ENCODE peak calls at places on chromosomes 11 and 22, in four cellular contexts. One of them, this sample, is unnamed.
A peak's percentile ranks its signal among the peaks of the same experiment; 100 is the strongest.

GRCh38 chr11:90326647-90327046 is 103.8 kb upstream of the CHORDC1 start:
- DNase-seq in iPS DF 6.9: no peak
- DNase-seq in HCT116: no peak
- DNase-seq in sigmoid colon: no peak
- DNase-seq in this sample: no peak

GRCh38 chr11:121435132-121435531 is 17.0 kb upstream of the SORL1 start:
- DNase-seq in iPS DF 6.9: no peak
- DNase-seq in HCT116: no peak
- DNase-seq in sigmoid colon: no peak
- DNase-seq in this sample: no peak

GRCh38 chr11:129694538-129694937 is 121.1 kb upstream of the TMEM45B start:
- DNase-seq in iPS DF 6.9: no peak
- DNase-seq in HCT116: no peak
- DNase-seq in sigmoid colon: no peak
- DNase-seq in this sample: no peak

GRCh38 chr11:12316432-12316831 is 60.9 kb upstream of the PARVA start:
- DNase-seq in iPS DF 6.9: no peak
- DNase-seq in HCT116: no peak
- DNase-seq in sigmoid colon: no peak
- DNase-seq in this sample: no peak

GRCh38 chr11:86396403-86396802 is 21.7 kb downstream of the CCDC81 start:
- DNase-seq in iPS DF 6.9: no peak
- DNase-seq in HCT116: no peak
- DNase-seq in sigmoid colon: no peak
- DNase-seq in this sample: no peak

GRCh38 chr11:13415201-13415600 is 47.8 kb downstream of the BTBD10 start:
- DNase-seq in iPS DF 6.9: no peak
- DNase-seq in HCT116: no peak
- DNase-seq in sigmoid colon: no peak
- DNase-seq in this sample: no peak

GRCh38 chr22:46445771-46446485 is 91.5 kb downstream of the CELSR1 start:
- DNase-seq in iPS DF 6.9: no peak
- DNase-seq in HCT116: no peak
- DNase-seq in sigmoid colon: no peak
- DNase-seq in this sample: no peak

GRCh38 chr11:134412508-134413333 is 679 bp upstream of the B3GAT1 start:
- DNase-seq in iPS DF 6.9: no peak
- DNase-seq in HCT116: no peak
- DNase-seq in sigmoid colon: no peak
- DNase-seq in this sample: peak; percentile 48

GRCh38 chr11:59614277-59615131 is 1.1 kb downstream of the OSBP start:
- DNase-seq in iPS DF 6.9: no peak
- DNase-seq in HCT116: no peak
- DNase-seq in sigmoid colon: no peak
- DNase-seq in this sample: no peak

GRCh38 chr11:94516725-94517124 is 4.5 kb downstream of the C11orf97 start:
- DNase-seq in iPS DF 6.9: no peak
- DNase-seq in HCT116: no peak
- DNase-seq in sigmoid colon: no peak
- DNase-seq in this sample: no peak

GRCh38 chr11:86069408-86070086 is 663 bp upstream of the PICALM start:
- DNase-seq in iPS DF 6.9: peak; percentile 29
- DNase-seq in HCT116: peak; percentile 54
- DNase-seq in sigmoid colon: peak; percentile 67
- DNase-seq in this sample: peak; percentile 80

GRCh38 chr11:131592734-131593133 is 222.3 kb downstream of the NTM start:
- DNase-seq in iPS DF 6.9: no peak
- DNase-seq in HCT116: no peak
- DNase-seq in sigmoid colon: no peak
- DNase-seq in this sample: no peak

GRCh38 chr22:41857160-41857859 is 24.4 kb downstream of the SREBF2 start:
- DNase-seq in iPS DF 6.9: peak; percentile 33
- DNase-seq in HCT116: peak; percentile 65
- DNase-seq in sigmoid colon: no peak
- DNase-seq in this sample: peak; percentile 60

GRCh38 chr11:769887-770641 is 7.2 kb downstream of the GATD1 start:
- DNase-seq in iPS DF 6.9: no peak
- DNase-seq in HCT116: no peak
- DNase-seq in sigmoid colon: no peak
- DNase-seq in this sample: no peak

GRCh38 chr11:65274734-65275682 is 13.2 kb downstream of the POLA2 start:
- DNase-seq in iPS DF 6.9: no peak
- DNase-seq in HCT116: peak; percentile 68
- DNase-seq in sigmoid colon: peak; percentile 93
- DNase-seq in this sample: peak; percentile 99

GRCh38 chr11:11978792-11979486 is 29.5 kb downstream of the DKK3 start:
- DNase-seq in iPS DF 6.9: no peak
- DNase-seq in HCT116: no peak
- DNase-seq in sigmoid colon: peak; percentile 94
- DNase-seq in this sample: no peak

GRCh38 chr22:29095459-29095858 is 22.6 kb downstream of the KREMEN1 start:
- DNase-seq in iPS DF 6.9: no peak
- DNase-seq in HCT116: no peak
- DNase-seq in sigmoid colon: no peak
- DNase-seq in this sample: no peak

GRCh38 chr22:37482244-37482643 is 3.9 kb downstream of the MFNG start:
- DNase-seq in iPS DF 6.9: no peak
- DNase-seq in HCT116: no peak
- DNase-seq in sigmoid colon: no peak
- DNase-seq in this sample: no peak

GRCh38 chr11:69721745-69722144 is 17.9 kb upstream of the FGF19 start:
- DNase-seq in iPS DF 6.9: no peak
- DNase-seq in HCT116: no peak
- DNase-seq in sigmoid colon: no peak
- DNase-seq in this sample: no peak

GRCh38 chr11:110168404-110168803 is 75.2 kb downstream of the ZC3H12C start:
- DNase-seq in iPS DF 6.9: no peak
- DNase-seq in HCT116: no peak
- DNase-seq in sigmoid colon: no peak
- DNase-seq in this sample: no peak

GRCh38 chr11:108559904-108560303 is 33.7 kb downstream of the EXPH5 start:
- DNase-seq in iPS DF 6.9: no peak
- DNase-seq in HCT116: no peak
- DNase-seq in sigmoid colon: no peak
- DNase-seq in this sample: no peak

GRCh38 chr11:45252134-45252856 is 33.8 kb downstream of the SYT13 start:
- DNase-seq in iPS DF 6.9: peak; percentile 73
- DNase-seq in HCT116: peak; percentile 75
- DNase-seq in sigmoid colon: no peak
- DNase-seq in this sample: peak; percentile 70

GRCh38 chr11:28169816-28170215 is 61.6 kb downstream of the METTL15 start:
- DNase-seq in iPS DF 6.9: no peak
- DNase-seq in HCT116: no peak
- DNase-seq in sigmoid colon: no peak
- DNase-seq in this sample: peak; percentile 49

GRCh38 chr11:5922749-5923426 is 19.2 kb upstream of the OR56A3 start:
- DNase-seq in iPS DF 6.9: no peak
- DNase-seq in HCT116: peak; percentile 2
- DNase-seq in sigmoid colon: no peak
- DNase-seq in this sample: no peak

GRCh38 chr22:23565942-23566715 is 14.0 kb downstream of the IGLL1 start:
- DNase-seq in iPS DF 6.9: no peak
- DNase-seq in HCT116: no peak
- DNase-seq in sigmoid colon: peak; percentile 51
- DNase-seq in this sample: peak; percentile 67

GRCh38 chr11:16985297-16985696 is 28.9 kb downstream of the PLEKHA7 start:
- DNase-seq in iPS DF 6.9: no peak
- DNase-seq in HCT116: no peak
- DNase-seq in sigmoid colon: no peak
- DNase-seq in this sample: no peak

GRCh38 chr11:78690588-78690987 is 115.9 kb upstream of the NARS2 start:
- DNase-seq in iPS DF 6.9: no peak
- DNase-seq in HCT116: no peak
- DNase-seq in sigmoid colon: no peak
- DNase-seq in this sample: no peak

GRCh38 chr22:26321469-26321913 is 107.6 kb upstream of the ASPHD2 start:
- DNase-seq in iPS DF 6.9: no peak
- DNase-seq in HCT116: no peak
- DNase-seq in sigmoid colon: peak; percentile 82
- DNase-seq in this sample: no peak

GRCh38 chr22:18152519-18152918 is 2.5 kb downstream of the USP18 start:
- DNase-seq in iPS DF 6.9: no peak
- DNase-seq in HCT116: no peak
- DNase-seq in sigmoid colon: no peak
- DNase-seq in this sample: no peak

GRCh38 chr11:34604216-34604615 is 16.7 kb upstream of the EHF start:
- DNase-seq in iPS DF 6.9: no peak
- DNase-seq in HCT116: no peak
- DNase-seq in sigmoid colon: no peak
- DNase-seq in this sample: no peak

GRCh38 chr22:20036119-20036518 is 15.2 kb downstream of the TANGO2 start:
- DNase-seq in iPS DF 6.9: no peak
- DNase-seq in HCT116: no peak
- DNase-seq in sigmoid colon: no peak
- DNase-seq in this sample: no peak

GRCh38 chr11:120217941-120218694 is 7.3 kb downstream of the OAF start:
- DNase-seq in iPS DF 6.9: no peak
- DNase-seq in HCT116: no peak
- DNase-seq in sigmoid colon: no peak
- DNase-seq in this sample: no peak

GRCh38 chr11:33110083-33110482 is 51.2 kb downstream of the CSTF3 start:
- DNase-seq in iPS DF 6.9: no peak
- DNase-seq in HCT116: no peak
- DNase-seq in sigmoid colon: no peak
- DNase-seq in this sample: no peak
- H3K4me3 ChIP-seq in iPS DF 6.9: no peak overlapping the region
- H3K4me3 ChIP-seq in HCT116: no peak overlapping the region
- H3K4me3 ChIP-seq in sigmoid colon: no peak overlapping the region
- H3K4me3 ChIP-seq in this sample: no peak overlapping the region

GRCh38 chr11:63537293-63538101 is 889 bp downstream of the PLAAT4 start:
- DNase-seq in iPS DF 6.9: no peak
- DNase-seq in HCT116: no peak
- DNase-seq in sigmoid colon: peak; percentile 92
- DNase-seq in this sample: no peak
- H3K4me3 ChIP-seq in iPS DF 6.9: no peak overlapping the region
- H3K4me3 ChIP-seq in HCT116: no peak overlapping the region
- H3K4me3 ChIP-seq in sigmoid colon: peak overlapping the region; percentile 46
- H3K4me3 ChIP-seq in this sample: no peak overlapping the region

DNA sequence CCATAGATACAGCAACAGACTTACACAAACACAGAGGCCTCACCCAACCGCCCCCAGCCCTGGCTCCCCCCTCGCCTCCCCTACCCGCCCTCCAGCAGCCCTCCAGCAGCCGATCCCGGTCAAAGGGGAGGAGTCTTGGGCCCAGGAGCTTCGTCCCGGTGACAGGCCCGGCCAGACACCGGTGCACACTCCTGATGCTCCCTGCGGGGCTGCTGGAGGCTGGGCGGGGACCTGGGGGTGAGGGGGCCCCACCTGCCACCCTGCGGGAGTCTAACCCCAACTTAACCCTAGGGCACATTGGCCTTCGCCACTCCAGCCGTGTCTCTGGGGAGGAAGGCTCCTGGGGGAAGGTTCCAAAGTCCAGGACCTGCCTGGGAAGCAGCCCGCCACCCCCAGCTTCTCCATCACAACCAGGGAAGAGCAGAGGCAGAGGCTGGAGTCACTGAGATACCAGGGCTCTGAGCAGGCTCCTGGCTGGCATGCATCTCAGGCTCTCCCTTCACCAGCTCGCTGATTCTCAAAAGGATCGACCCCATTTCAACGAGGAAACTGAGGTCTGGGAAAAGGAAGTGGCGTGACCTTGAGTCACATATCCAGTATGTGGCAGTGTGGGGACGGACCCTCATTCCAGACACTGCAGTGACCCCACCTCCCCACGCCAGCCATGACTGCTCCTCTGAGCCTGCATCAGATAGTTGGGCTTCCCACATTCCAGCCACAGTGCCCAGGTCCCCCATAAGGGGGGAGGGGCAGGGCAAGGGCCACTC is 14.4 kb downstream of the BCL9L start:
- DNase-seq in iPS DF 6.9: no peak
- DNase-seq in HCT116: no peak
- DNase-seq in sigmoid colon: peak; percentile 76
- DNase-seq in this sample: peak; percentile 38
- H3K4me3 ChIP-seq in iPS DF 6.9: peak overlapping the region; percentile 35
- H3K4me3 ChIP-seq in HCT116: peak overlapping the region; percentile 40
- H3K4me3 ChIP-seq in sigmoid colon: peak overlapping the region; percentile 41
- H3K4me3 ChIP-seq in this sample: no peak overlapping the region

GRCh38 chr11:123190504-123190903 is 4.5 kb downstream of the CLMP start:
- DNase-seq in iPS DF 6.9: no peak
- DNase-seq in HCT116: no peak
- DNase-seq in sigmoid colon: no peak
- DNase-seq in this sample: no peak

GRCh38 chr11:123187670-123188507 is 7.2 kb downstream of the CLMP start:
- DNase-seq in iPS DF 6.9: no peak
- DNase-seq in HCT116: no peak
- DNase-seq in sigmoid colon: no peak
- DNase-seq in this sample: no peak

GRCh38 chr11:123186291-123186690 is 8.8 kb downstream of the CLMP start:
- DNase-seq in iPS DF 6.9: no peak
- DNase-seq in HCT116: no peak
- DNase-seq in sigmoid colon: no peak
- DNase-seq in this sample: no peak

GRCh38 chr11:123187221-123187620 is 7.8 kb downstream of the CLMP start:
- DNase-seq in iPS DF 6.9: no peak
- DNase-seq in HCT116: no peak
- DNase-seq in sigmoid colon: no peak
- DNase-seq in this sample: no peak

DNA sequence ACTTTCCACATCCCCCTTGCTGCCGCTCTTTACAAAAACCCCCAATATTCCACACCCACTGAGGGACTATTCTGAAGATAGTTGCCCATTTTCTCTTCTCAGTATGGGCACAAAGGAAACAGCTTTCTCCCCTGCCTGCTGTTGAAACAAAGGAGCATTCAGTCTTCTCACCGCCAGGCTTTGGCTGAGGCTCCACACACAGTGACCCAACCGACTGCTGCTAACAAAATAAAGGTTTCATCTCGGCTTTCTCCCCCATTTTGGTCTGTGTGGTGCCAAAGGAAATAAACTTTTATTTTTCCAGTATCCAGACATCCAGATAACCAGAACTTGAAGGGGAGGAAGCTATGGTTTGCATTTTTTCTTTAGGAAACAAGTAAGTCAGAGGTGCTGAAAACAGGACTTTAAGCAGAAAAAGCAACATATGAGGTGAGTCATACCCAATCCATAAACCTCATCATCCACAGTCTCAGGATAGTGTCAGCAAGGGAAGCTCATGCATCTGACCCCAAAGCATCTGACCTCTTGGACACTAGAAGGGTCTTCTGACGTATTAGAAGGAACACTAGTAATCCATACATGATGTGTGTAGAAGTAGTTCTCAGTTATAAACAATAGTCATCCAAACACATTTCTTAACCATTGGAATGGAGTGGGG is 6.4 kb downstream of the CLMP start:
- DNase-seq in iPS DF 6.9: no peak
- DNase-seq in HCT116: no peak
- DNase-seq in sigmoid colon: no peak
- DNase-seq in this sample: peak; percentile 93
- H3K4me3 ChIP-seq in iPS DF 6.9: no peak overlapping the region
- H3K4me3 ChIP-seq in HCT116: no peak overlapping the region
- H3K4me3 ChIP-seq in sigmoid colon: peak overlapping the region; percentile 15
- H3K4me3 ChIP-seq in this sample: no peak overlapping the region